ENCODE peak calls at places on chromosomes 7 and 10, in nine cellular contexts. W is mammary epithelial cell, X is H9, J is adipocyte, A is MM.1S, B is fibroblast of lung, F is NT2/D1, Z is DND-41, K is Karpas-422. P is an unnamed sample.

GRCh38 chr10:132601567-132601966 is 64.0 kb downstream of the INPP5A start:
- DNase-seq in F (no peak), K (no peak), B (no peak), Z (no peak), A (no peak), W (no peak), X (no peak), J (no peak), P (no peak)

GRCh38 chr7:44967571-44968446 is 11.0 kb downstream of the MYO1G start:
- DNase-seq in B (no peak), A (no peak), F (no peak), J (no peak), X (peak), W (no peak), Z (no peak), K (no peak), P (peak)

GRCh38 chr7:44965937-44966730 is 12.7 kb downstream of the MYO1G start:
- DNase-seq in J (no peak), Z (no peak), X (peak), A (no peak), K (no peak), F (no peak), B (no peak), W (no peak), P (no peak)

GRCh38 chr7:130290745-130291144 is 2.2 kb upstream of the CPA4 start:
- DNase-seq in A (no peak), B (peak), X (no peak), J (no peak), Z (no peak), F (no peak), K (no peak), W (peak), P (no peak)

GRCh38 chr10:132845780-132846595 is 60.0 kb upstream of the NKX6-2 start:
- DNase-seq in X (peak), F (no peak), B (no peak), J (no peak), K (no peak), W (no peak), Z (no peak), A (no peak), P (no peak)

GRCh38 chr7:135678612-135679575 is 16.6 kb downstream of the STMP1 start:
- DNase-seq in X (no peak), A (no peak), K (no peak), F (no peak), Z (no peak), B (peak), W (peak), J (peak), P (no peak)

GRCh38 chr10:61110936-61111335 is 167.0 kb upstream of the RHOBTB1 start:
- DNase-seq in B (no peak), A (no peak), K (no peak), X (no peak), W (no peak), F (no peak), J (no peak), Z (no peak), P (no peak)

GRCh38 chr10:122510736-122511135 is 49.4 kb downstream of the HTRA1 start:
- DNase-seq in X (no peak), J (no peak), B (no peak), K (peak), F (no peak), Z (no peak), W (no peak), A (no peak), P (no peak)

GRCh38 chr10:132885451-132886210 is 56.7 kb downstream of the CFAP46 start:
- DNase-seq in K (no peak), J (no peak), A (no peak), B (no peak), F (no peak), Z (no peak), X (no peak), W (no peak), P (no peak)

GRCh38 chr10:34154371-34154770 is 660.7 kb downstream of the PARD3 start:
- DNase-seq in A (no peak), J (no peak), W (no peak), Z (no peak), F (no peak), B (no peak), K (no peak), X (no peak), P (no peak)

GRCh38 chr7:2452074-2452507 is 24.1 kb downstream of the GRIFIN start:
- DNase-seq in B (no peak), A (no peak), F (no peak), X (no peak), J (no peak), W (no peak), K (no peak), Z (no peak), P (no peak)

GRCh38 chr7:113371376-113372043 is 253.2 kb upstream of the SMIM30 start:
- DNase-seq in X (no peak), Z (no peak), A (no peak), K (no peak), B (peak), J (peak), W (no peak), F (no peak), P (no peak)

GRCh38 chr7:50589362-50589761 is 24.2 kb upstream of the DDC start:
- DNase-seq in Z (no peak), B (no peak), K (no peak), F (no peak), A (peak), J (no peak), X (no peak), W (no peak), P (no peak)

GRCh38 chr7:105819559-105819958 is 56.8 kb downstream of the ATXN7L1 start:
- DNase-seq in Z (no peak), J (no peak), K (no peak), W (no peak), F (no peak), A (no peak), B (no peak), X (no peak), P (no peak)

GRCh38 chr7:25180592-25180923 is 47.7 kb downstream of the NPVF start:
- DNase-seq in B (no peak), W (no peak), A (no peak), K (no peak), Z (no peak), X (no peak), J (no peak), F (no peak), P (no peak)

GRCh38 chr10:83469719-83470336 is 669.5 kb upstream of the GHITM start:
- DNase-seq in A (no peak), W (no peak), B (peak), X (no peak), F (no peak), J (peak), Z (no peak), K (no peak), P (no peak)

GRCh38 chr10:48708144-48708543 is 23.5 kb downstream of the WDFY4 start:
- DNase-seq in J (no peak), F (no peak), X (no peak), B (peak), Z (no peak), K (no peak), A (no peak), W (no peak), P (no peak)

GRCh38 chr10:71131508-71132088 is 80.8 kb upstream of the UNC5B start:
- DNase-seq in W (no peak), B (no peak), Z (no peak), A (no peak), K (no peak), X (no peak), F (no peak), J (no peak), P (no peak)

GRCh38 chr10:127906548-127907377 is at the start of gene PTPRE:
- DNase-seq in A (peak), K (peak), J (peak), X (peak), W (peak), F (peak), B (peak), Z (no peak), P (peak)

GRCh38 chr7:131554880-131555516 is 1.4 kb downstream of the PODXL start:
- DNase-seq in K (peak), J (no peak), W (no peak), B (no peak), X (no peak), F (no peak), Z (no peak), A (no peak), P (peak)

GRCh38 chr10:111445709-111446108 is 368.9 kb downstream of the ADRA2A start:
- DNase-seq in K (no peak), X (no peak), B (no peak), A (no peak), J (no peak), Z (no peak), W (no peak), F (no peak), P (peak)

GRCh38 chr10:111446966-111447365 is 370.1 kb downstream of the ADRA2A start:
- DNase-seq in B (no peak), F (no peak), W (no peak), X (no peak), K (no peak), A (no peak), Z (no peak), J (no peak), P (no peak)
- H3K9ac ChIP-seq in B (no peak), F (no peak), W (no peak), X (no peak), K (no peak), A (no peak), Z (no peak), J (no peak), P (no peak)

DNA sequence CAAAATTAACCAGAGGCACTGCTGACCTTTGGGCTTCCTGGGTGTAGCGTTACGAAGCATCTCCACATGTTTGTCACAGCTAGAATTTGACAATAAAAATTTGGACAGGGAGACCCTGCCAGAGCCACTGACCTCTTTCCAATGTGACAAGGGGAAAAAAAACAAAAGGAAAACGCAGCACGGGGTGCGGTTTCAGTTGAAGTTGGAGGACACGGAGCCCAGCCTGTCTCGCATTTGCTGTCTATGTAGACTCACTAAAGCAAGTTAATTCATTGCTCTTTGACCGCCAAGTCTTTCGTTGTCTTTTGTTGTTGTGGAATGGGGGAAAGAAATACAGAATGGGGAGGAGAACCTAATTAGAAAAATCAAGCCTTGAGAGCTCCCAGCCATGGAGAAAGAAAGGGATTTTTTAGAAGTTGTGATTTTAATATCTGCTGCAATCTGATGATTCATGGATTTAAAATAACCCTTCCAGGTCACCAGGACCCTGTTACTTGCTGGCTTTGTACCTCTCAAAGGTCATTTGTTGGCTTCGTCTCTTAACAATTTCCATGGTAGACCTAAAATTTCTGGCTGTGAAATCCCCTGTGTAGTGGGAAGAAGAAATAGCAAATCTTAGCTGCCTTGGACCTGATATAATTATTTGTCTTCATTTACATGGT is 78.5 kb downstream of the TCF7L2 start:
- DNase-seq in Z (no peak), F (no peak), J (no peak), A (no peak), X (no peak), B (no peak), K (no peak), W (no peak), P (no peak)
- H3K9ac ChIP-seq in Z (no peak), F (no peak), J (peak), A (no peak), X (no peak), B (no peak), K (no peak), W (no peak), P (no peak)

GRCh38 chr7:14962778-14963177 is 60.2 kb upstream of the DGKB start:
- DNase-seq in B (no peak), X (no peak), F (no peak), K (no peak), A (no peak), Z (no peak), J (no peak), W (no peak), P (no peak)
- H3K9ac ChIP-seq in B (no peak), X (no peak), F (no peak), K (no peak), A (no peak), Z (no peak), J (no peak), W (no peak), P (no peak)

GRCh38 chr10:92755725-92756124 is 66.0 kb downstream of the HHEX start:
- DNase-seq in F (no peak), X (no peak), B (no peak), K (peak), Z (no peak), J (no peak), W (no peak), A (no peak), P (no peak)
- H3K9ac ChIP-seq in F (no peak), X (no peak), B (no peak), K (peak), Z (no peak), J (no peak), W (no peak), A (peak), P (no peak)

DNA sequence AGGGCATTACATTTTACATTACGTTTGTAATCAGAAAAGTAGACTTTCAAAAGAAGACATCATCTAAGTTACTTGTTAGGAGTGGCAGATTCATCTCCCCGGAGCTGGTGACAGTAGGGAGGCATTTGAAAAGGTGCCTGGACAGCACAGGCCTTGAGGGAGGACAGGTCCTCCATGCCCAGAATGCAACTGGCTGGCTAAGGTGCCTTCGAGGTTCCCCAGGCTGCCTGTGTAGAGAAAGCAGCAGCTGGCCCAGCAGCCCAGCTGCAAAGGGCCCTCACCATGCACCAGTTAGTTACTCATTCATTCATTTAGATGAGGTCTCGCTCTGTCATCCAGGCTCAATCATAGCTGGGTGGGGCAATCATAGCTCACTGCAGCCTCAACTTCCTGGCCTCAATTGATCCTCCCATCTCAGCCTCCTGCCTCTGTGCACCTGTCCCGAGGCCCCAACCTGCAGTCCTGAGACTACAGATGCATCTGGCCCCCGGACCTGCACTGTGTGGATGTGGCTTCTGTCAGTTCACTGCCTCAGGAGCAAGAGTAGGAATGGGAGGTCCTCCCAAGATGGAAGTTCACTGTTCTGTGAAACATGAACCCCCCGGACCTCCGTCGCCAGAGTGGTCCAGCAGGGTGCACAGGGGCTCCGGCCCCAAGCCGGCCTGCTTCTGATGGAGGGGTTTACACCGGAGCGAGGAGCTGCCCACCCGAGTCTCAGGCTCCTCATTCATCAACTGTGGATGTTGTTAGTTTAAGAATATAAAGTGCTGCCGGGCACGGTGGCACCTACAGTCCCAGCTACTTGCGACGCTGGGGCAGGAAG is 36.6 kb downstream of the PRKAG2 start:
- DNase-seq in A (no peak), B (no peak), X (no peak), J (no peak), Z (no peak), W (no peak), K (no peak), F (no peak), P (no peak)
- H3K9ac ChIP-seq in A (no peak), B (no peak), X (no peak), J (no peak), Z (no peak), W (no peak), K (no peak), F (no peak), P (no peak)